ENCODE peak calls at places on chromosomes 13 and 19, in seven cellular contexts. One of them, this sample, is unnamed.
A peak's percentile ranks its signal among the peaks of the same experiment; 100 is the strongest.

GRCh38 chr19:49949735-49950589 is 11.0 kb downstream of the SIGLEC11 start:
- DNase-seq in bronchial epithelial cell: no peak
- DNase-seq in suprapubic skin: no peak
- DNase-seq in ovary: no peak
- DNase-seq in adipocyte: no peak
- DNase-seq in keratinocyte: no peak
- DNase-seq in thoracic aorta: no peak
- DNase-seq in this sample: no peak

GRCh38 chr19:2294377-2295335 is 12.7 kb upstream of the PEAK3 start:
- DNase-seq in bronchial epithelial cell: no peak
- DNase-seq in suprapubic skin: no peak
- DNase-seq in ovary: no peak
- DNase-seq in adipocyte: peak; percentile 78
- DNase-seq in keratinocyte: no peak
- DNase-seq in thoracic aorta: no peak
- DNase-seq in this sample: peak; percentile 84

GRCh38 chr19:994516-994915 is 5.7 kb upstream of the GRIN3B start:
- DNase-seq in bronchial epithelial cell: no peak
- DNase-seq in suprapubic skin: no peak
- DNase-seq in ovary: no peak
- DNase-seq in adipocyte: no peak
- DNase-seq in keratinocyte: no peak
- DNase-seq in thoracic aorta: no peak
- DNase-seq in this sample: no peak

GRCh38 chr19:3176715-3177501 is 1.7 kb upstream of the S1PR4 start:
- DNase-seq in bronchial epithelial cell: peak; percentile 92
- DNase-seq in suprapubic skin: no peak
- DNase-seq in ovary: no peak
- DNase-seq in adipocyte: peak; percentile 54
- DNase-seq in keratinocyte: no peak
- DNase-seq in thoracic aorta: no peak
- DNase-seq in this sample: no peak

GRCh38 chr19:11649941-11650340 is 52.7 kb downstream of the ZNF627 start:
- DNase-seq in bronchial epithelial cell: no peak
- DNase-seq in suprapubic skin: no peak
- DNase-seq in ovary: no peak
- DNase-seq in adipocyte: peak; percentile 48
- DNase-seq in keratinocyte: no peak
- DNase-seq in thoracic aorta: no peak
- DNase-seq in this sample: no peak

GRCh38 chr13:40662866-40663265 is 3.6 kb downstream of the FOXO1 start:
- DNase-seq in bronchial epithelial cell: no peak
- DNase-seq in suprapubic skin: no peak
- DNase-seq in ovary: no peak
- DNase-seq in adipocyte: no peak
- DNase-seq in keratinocyte: no peak
- DNase-seq in thoracic aorta: no peak
- DNase-seq in this sample: no peak

GRCh38 chr19:7830272-7830771 is 304 bp downstream of the EVI5L start:
- DNase-seq in bronchial epithelial cell: no peak
- DNase-seq in suprapubic skin: no peak
- DNase-seq in ovary: peak; percentile 36
- DNase-seq in adipocyte: no peak
- DNase-seq in keratinocyte: no peak
- DNase-seq in thoracic aorta: no peak
- DNase-seq in this sample: no peak

GRCh38 chr19:39969681-39970423 is 1.1 kb upstream of the PSMC4 start:
- DNase-seq in bronchial epithelial cell: no peak
- DNase-seq in suprapubic skin: no peak
- DNase-seq in ovary: no peak
- DNase-seq in adipocyte: no peak
- DNase-seq in keratinocyte: no peak
- DNase-seq in thoracic aorta: no peak
- DNase-seq in this sample: no peak

GRCh38 chr13:72004975-72005374 is 138.0 kb upstream of the DACH1 start:
- DNase-seq in bronchial epithelial cell: peak; percentile 51
- DNase-seq in suprapubic skin: no peak
- DNase-seq in ovary: no peak
- DNase-seq in adipocyte: peak; percentile 56
- DNase-seq in keratinocyte: no peak
- DNase-seq in thoracic aorta: no peak
- DNase-seq in this sample: no peak

GRCh38 chr13:30268673-30269072 is 38.7 kb downstream of the KATNAL1 start:
- DNase-seq in bronchial epithelial cell: no peak
- DNase-seq in suprapubic skin: no peak
- DNase-seq in ovary: no peak
- DNase-seq in adipocyte: peak; percentile 15
- DNase-seq in keratinocyte: no peak
- DNase-seq in thoracic aorta: no peak
- DNase-seq in this sample: no peak

GRCh38 chr19:58181902-58182576 is 822 bp upstream of the ZNF274 start:
- DNase-seq in bronchial epithelial cell: peak; percentile 20
- DNase-seq in suprapubic skin: peak; percentile 64
- DNase-seq in ovary: peak; percentile 36
- DNase-seq in adipocyte: peak; percentile 9
- DNase-seq in keratinocyte: no peak
- DNase-seq in thoracic aorta: no peak
- DNase-seq in this sample: no peak

GRCh38 chr13:113527272-113527958 is 36.9 kb upstream of the DCUN1D2 start:
- DNase-seq in bronchial epithelial cell: no peak
- DNase-seq in suprapubic skin: no peak
- DNase-seq in ovary: no peak
- DNase-seq in adipocyte: no peak
- DNase-seq in keratinocyte: no peak
- DNase-seq in thoracic aorta: no peak
- DNase-seq in this sample: no peak

GRCh38 chr19:33400856-33401682 is 27.6 kb downstream of the CEBPG start:
- DNase-seq in bronchial epithelial cell: no peak
- DNase-seq in suprapubic skin: peak; percentile 63
- DNase-seq in ovary: peak; percentile 12
- DNase-seq in adipocyte: no peak
- DNase-seq in keratinocyte: no peak
- DNase-seq in thoracic aorta: no peak
- DNase-seq in this sample: peak; percentile 65

GRCh38 chr19:14072535-14073231 is at the start of gene MISP3:
- DNase-seq in bronchial epithelial cell: no peak
- DNase-seq in suprapubic skin: no peak
- DNase-seq in ovary: no peak
- DNase-seq in adipocyte: peak; percentile 50
- DNase-seq in keratinocyte: no peak
- DNase-seq in thoracic aorta: no peak
- DNase-seq in this sample: peak; percentile 75

GRCh38 chr13:35512271-35512920 is 35.9 kb upstream of the MAB21L1 start:
- DNase-seq in bronchial epithelial cell: peak; percentile 90
- DNase-seq in suprapubic skin: no peak
- DNase-seq in ovary: peak; percentile 38
- DNase-seq in adipocyte: peak; percentile 93
- DNase-seq in keratinocyte: no peak
- DNase-seq in thoracic aorta: no peak
- DNase-seq in this sample: peak; percentile 68

GRCh38 chr13:25130944-25131343 is 35.0 kb downstream of the PABPC3 start:
- DNase-seq in bronchial epithelial cell: no peak
- DNase-seq in suprapubic skin: no peak
- DNase-seq in ovary: no peak
- DNase-seq in adipocyte: no peak
- DNase-seq in keratinocyte: no peak
- DNase-seq in thoracic aorta: no peak
- DNase-seq in this sample: no peak

GRCh38 chr19:55189424-55189823 is 9.3 kb upstream of the SYT5 start:
- DNase-seq in bronchial epithelial cell: peak; percentile 99
- DNase-seq in suprapubic skin: peak; percentile 84
- DNase-seq in ovary: no peak
- DNase-seq in adipocyte: peak; percentile 38
- DNase-seq in keratinocyte: peak; percentile 98
- DNase-seq in thoracic aorta: no peak
- DNase-seq in this sample: peak; percentile 87

GRCh38 chr13:76885203-76886004 is 801 bp downstream of the KCTD12 start:
- DNase-seq in bronchial epithelial cell: peak; percentile 59
- DNase-seq in suprapubic skin: peak; percentile 81
- DNase-seq in ovary: peak; percentile 77
- DNase-seq in adipocyte: peak; percentile 84
- DNase-seq in keratinocyte: no peak
- DNase-seq in thoracic aorta: no peak
- DNase-seq in this sample: peak; percentile 90

GRCh38 chr19:40091205-40092129 is 724 bp upstream of the ZNF780A start:
- DNase-seq in bronchial epithelial cell: no peak
- DNase-seq in suprapubic skin: no peak
- DNase-seq in ovary: no peak
- DNase-seq in adipocyte: no peak
- DNase-seq in keratinocyte: no peak
- DNase-seq in thoracic aorta: no peak
- DNase-seq in this sample: no peak

GRCh38 chr13:73428137-73428536 is 369.3 kb downstream of the KLF5 start:
- DNase-seq in bronchial epithelial cell: peak; percentile 99
- DNase-seq in suprapubic skin: no peak
- DNase-seq in ovary: no peak
- DNase-seq in adipocyte: peak; percentile 88
- DNase-seq in keratinocyte: peak; percentile 84
- DNase-seq in thoracic aorta: no peak
- DNase-seq in this sample: no peak

GRCh38 chr13:73428706-73429105 is 369.9 kb downstream of the KLF5 start:
- DNase-seq in bronchial epithelial cell: peak; percentile 67
- DNase-seq in suprapubic skin: no peak
- DNase-seq in ovary: no peak
- DNase-seq in adipocyte: no peak
- DNase-seq in keratinocyte: no peak
- DNase-seq in thoracic aorta: no peak
- DNase-seq in this sample: no peak

GRCh38 chr13:73421310-73421912 is 362.6 kb downstream of the KLF5 start:
- DNase-seq in bronchial epithelial cell: peak; percentile 100
- DNase-seq in suprapubic skin: no peak
- DNase-seq in ovary: no peak
- DNase-seq in adipocyte: no peak
- DNase-seq in keratinocyte: peak; percentile 92
- DNase-seq in thoracic aorta: no peak
- DNase-seq in this sample: no peak

GRCh38 chr13:73417012-73417615 is 358.3 kb downstream of the KLF5 start:
- DNase-seq in bronchial epithelial cell: no peak
- DNase-seq in suprapubic skin: no peak
- DNase-seq in ovary: no peak
- DNase-seq in adipocyte: no peak
- DNase-seq in keratinocyte: no peak
- DNase-seq in thoracic aorta: no peak
- DNase-seq in this sample: no peak

GRCh38 chr13:73422973-73423372 is 364.2 kb downstream of the KLF5 start:
- DNase-seq in bronchial epithelial cell: no peak
- DNase-seq in suprapubic skin: no peak
- DNase-seq in ovary: no peak
- DNase-seq in adipocyte: no peak
- DNase-seq in keratinocyte: no peak
- DNase-seq in thoracic aorta: no peak
- DNase-seq in this sample: no peak
- H3K27me3 ChIP-seq in bronchial epithelial cell: no peaks in the 10 kb centered on the region
- H3K27me3 ChIP-seq in suprapubic skin: no peaks in the 10 kb centered on the region
- H3K27me3 ChIP-seq in ovary: no peaks in the 10 kb centered on the region
- H3K27me3 ChIP-seq in adipocyte: no peaks in the 10 kb centered on the region
- H3K27me3 ChIP-seq in keratinocyte: no peaks in the 10 kb centered on the region
- H3K27me3 ChIP-seq in thoracic aorta: no peaks in the 10 kb centered on the region
- H3K27me3 ChIP-seq in this sample: no peaks in the 10 kb centered on the region

GRCh38 chr13:98285317-98285716 is 108.2 kb upstream of the RNF113B start:
- DNase-seq in bronchial epithelial cell: no peak
- DNase-seq in suprapubic skin: no peak
- DNase-seq in ovary: no peak
- DNase-seq in adipocyte: no peak
- DNase-seq in keratinocyte: no peak
- DNase-seq in thoracic aorta: no peak
- DNase-seq in this sample: no peak
- H3K27me3 ChIP-seq in bronchial epithelial cell: no peaks in the 10 kb centered on the region
- H3K27me3 ChIP-seq in suprapubic skin: no peaks in the 10 kb centered on the region
- H3K27me3 ChIP-seq in ovary: no peaks in the 10 kb centered on the region
- H3K27me3 ChIP-seq in adipocyte: no peaks in the 10 kb centered on the region
- H3K27me3 ChIP-seq in keratinocyte: no peaks in the 10 kb centered on the region
- H3K27me3 ChIP-seq in thoracic aorta: no peaks in the 10 kb centered on the region
- H3K27me3 ChIP-seq in this sample: no peaks in the 10 kb centered on the region

GRCh38 chr19:47418595-47419036 is 711 bp downstream of the MEIS3 start:
- DNase-seq in bronchial epithelial cell: no peak
- DNase-seq in suprapubic skin: no peak
- DNase-seq in ovary: no peak
- DNase-seq in adipocyte: peak; percentile 39
- DNase-seq in keratinocyte: no peak
- DNase-seq in thoracic aorta: no peak
- DNase-seq in this sample: no peak

GRCh38 chr19:47417746-47418594 is 1.4 kb downstream of the MEIS3 start:
- DNase-seq in bronchial epithelial cell: peak; percentile 3
- DNase-seq in suprapubic skin: no peak
- DNase-seq in ovary: no peak
- DNase-seq in adipocyte: peak; percentile 44
- DNase-seq in keratinocyte: no peak
- DNase-seq in thoracic aorta: no peak
- DNase-seq in this sample: no peak

GRCh38 chr19:47415953-47416666 is 3.2 kb downstream of the MEIS3 start:
- DNase-seq in bronchial epithelial cell: no peak
- DNase-seq in suprapubic skin: no peak
- DNase-seq in ovary: no peak
- DNase-seq in adipocyte: no peak
- DNase-seq in keratinocyte: no peak
- DNase-seq in thoracic aorta: no peak
- DNase-seq in this sample: no peak

GRCh38 chr19:47416667-47417033 is 2.7 kb downstream of the MEIS3 start:
- DNase-seq in bronchial epithelial cell: no peak
- DNase-seq in suprapubic skin: no peak
- DNase-seq in ovary: no peak
- DNase-seq in adipocyte: no peak
- DNase-seq in keratinocyte: no peak
- DNase-seq in thoracic aorta: no peak
- DNase-seq in this sample: no peak

GRCh38 chr19:47417107-47417745 is 2.1 kb downstream of the MEIS3 start:
- DNase-seq in bronchial epithelial cell: no peak
- DNase-seq in suprapubic skin: no peak
- DNase-seq in ovary: no peak
- DNase-seq in adipocyte: no peak
- DNase-seq in keratinocyte: no peak
- DNase-seq in thoracic aorta: no peak
- DNase-seq in this sample: no peak
- H3K27me3 ChIP-seq in bronchial epithelial cell: peaks cover 48% of the 10 kb centered on the region
- H3K27me3 ChIP-seq in suprapubic skin: peaks cover 83% of the 10 kb centered on the region
- H3K27me3 ChIP-seq in ovary: no peaks in the 10 kb centered on the region
- H3K27me3 ChIP-seq in adipocyte: peaks cover 14% of the 10 kb centered on the region
- H3K27me3 ChIP-seq in keratinocyte: peaks cover 69% of the 10 kb centered on the region
- H3K27me3 ChIP-seq in thoracic aorta: peaks cover 26% of the 10 kb centered on the region
- H3K27me3 ChIP-seq in this sample: peaks cover 75% of the 10 kb centered on the region

GRCh38 chr13:112055032-112055416 is 11.9 kb upstream of the SOX1 start:
- DNase-seq in bronchial epithelial cell: no peak
- DNase-seq in suprapubic skin: no peak
- DNase-seq in ovary: no peak
- DNase-seq in adipocyte: no peak
- DNase-seq in keratinocyte: no peak
- DNase-seq in thoracic aorta: no peak
- DNase-seq in this sample: no peak
- H3K27me3 ChIP-seq in bronchial epithelial cell: peaks cover 50% of the 10 kb centered on the region
- H3K27me3 ChIP-seq in suprapubic skin: peaks cover 99% of the 10 kb centered on the region
- H3K27me3 ChIP-seq in ovary: no peaks in the 10 kb centered on the region
- H3K27me3 ChIP-seq in adipocyte: peaks cover 71% of the 10 kb centered on the region
- H3K27me3 ChIP-seq in keratinocyte: peaks cover 80% of the 10 kb centered on the region
- H3K27me3 ChIP-seq in thoracic aorta: peaks cover 9% of the 10 kb centered on the region
- H3K27me3 ChIP-seq in this sample: peaks cover 37% of the 10 kb centered on the region